ENCODE peak calls at places on chromosomes 11 and 22, in four cellular contexts. One of them, this sample, is unnamed.

GRCh38 chr22:50505776-50506610 is 1.5 kb downstream of the LMF2 start:
- DNase-seq in choroid plexus epithelial cell: no peak
- DNase-seq in NCI-H69: peak
- DNase-seq in NCI-H510A treated with DMSO at 0.1 percent for 48 hours: no peak
- DNase-seq in this sample: no peak

GRCh38 chr11:3201112-3201581 is 17.5 kb downstream of the MRGPRG start:
- DNase-seq in choroid plexus epithelial cell: no peak
- DNase-seq in NCI-H510A treated with DMSO at 0.1 percent for 48 hours: no peak
- DNase-seq in NCI-H69: no peak
- DNase-seq in this sample: no peak

GRCh38 chr11:70169136-70169535 is 34.0 kb upstream of the FADD start:
- DNase-seq in choroid plexus epithelial cell: no peak
- DNase-seq in NCI-H69: no peak
- DNase-seq in NCI-H510A treated with DMSO at 0.1 percent for 48 hours: no peak
- DNase-seq in this sample: no peak

GRCh38 chr11:108958446-108959123 is 293.7 kb downstream of the DDX10 start:
- DNase-seq in NCI-H510A treated with DMSO at 0.1 percent for 48 hours: no peak
- DNase-seq in NCI-H69: peak
- DNase-seq in choroid plexus epithelial cell: peak
- DNase-seq in this sample: no peak

GRCh38 chr11:74347381-74347780 is 35.9 kb upstream of the P4HA3 start:
- DNase-seq in choroid plexus epithelial cell: peak
- DNase-seq in NCI-H510A treated with DMSO at 0.1 percent for 48 hours: peak
- DNase-seq in NCI-H69: no peak
- DNase-seq in this sample: no peak

GRCh38 chr11:75313457-75314272 is 37.8 kb downstream of the ARRB1 start:
- DNase-seq in NCI-H510A treated with DMSO at 0.1 percent for 48 hours: peak
- DNase-seq in choroid plexus epithelial cell: peak
- DNase-seq in NCI-H69: peak
- DNase-seq in this sample: no peak

GRCh38 chr11:113782134-113782533 is 2.5 kb downstream of the CLDN25 start:
- DNase-seq in choroid plexus epithelial cell: no peak
- DNase-seq in NCI-H69: no peak
- DNase-seq in NCI-H510A treated with DMSO at 0.1 percent for 48 hours: no peak
- DNase-seq in this sample: no peak

GRCh38 chr11:115425243-115425642 is 79.0 kb downstream of the CADM1 start:
- DNase-seq in NCI-H69: no peak
- DNase-seq in choroid plexus epithelial cell: no peak
- DNase-seq in NCI-H510A treated with DMSO at 0.1 percent for 48 hours: peak
- DNase-seq in this sample: no peak

GRCh38 chr11:11173316-11174025 is 179.6 kb downstream of the CSNK2A3 start:
- DNase-seq in NCI-H69: no peak
- DNase-seq in NCI-H510A treated with DMSO at 0.1 percent for 48 hours: no peak
- DNase-seq in choroid plexus epithelial cell: no peak
- DNase-seq in this sample: no peak